ENCODE peak calls at places on chromosomes 1 and 21, in nine cellular contexts. X is nephron progenitor cell, T is dorsolateral prefrontal cortex, E is osteocyte, H is mucosa of descending colon, D is cardiac muscle cell, B is astrocyte of the spinal cord, M is IMR-90, V is spleen. K is an unnamed sample.

GRCh38 chr1:20255666-20256065 is 35.0 kb upstream of the VWA5B1 start:
- DNase-seq in H (peak), M (peak), X (no peak), E (no peak), D (peak), B (peak), T (peak), V (no peak), K (peak)

GRCh38 chr1:234067584-234067983 is 163.1 kb downstream of the SLC35F3 start:
- DNase-seq in M (no peak), D (no peak), T (no peak), V (no peak), E (no peak), X (peak), H (no peak), B (no peak), K (no peak)

GRCh38 chr1:204348722-204349121 is 11.0 kb downstream of the PLEKHA6 start:
- DNase-seq in M (peak), D (peak), H (peak), B (no peak), E (no peak), T (no peak), X (peak), V (peak), K (peak)

GRCh38 chr21:40254540-40255455 is 387.6 kb downstream of the PCP4 start:
- DNase-seq in X (no peak), H (no peak), E (no peak), V (no peak), T (peak), B (peak), M (no peak), D (no peak), K (no peak)

GRCh38 chr1:180964609-180965008 is 51.9 kb downstream of the KIAA1614 start:
- DNase-seq in B (no peak), D (no peak), V (no peak), H (no peak), E (no peak), X (no peak), M (no peak), T (no peak), K (no peak)

GRCh38 chr1:116983112-116983511 is 18.4 kb upstream of the CD101 start:
- DNase-seq in T (no peak), V (no peak), D (no peak), M (no peak), B (no peak), E (no peak), X (no peak), H (no peak), K (no peak)

GRCh38 chr1:212607924-212608208 is 695 bp upstream of the ATF3 start:
- DNase-seq in V (peak), H (no peak), E (no peak), M (no peak), D (no peak), B (no peak), T (peak), X (no peak), K (no peak)

GRCh38 chr21:14273736-14274538 is 58.0 kb downstream of the RBM11 start:
- DNase-seq in E (no peak), M (no peak), T (no peak), H (peak), B (no peak), X (no peak), V (peak), D (peak), K (peak)

GRCh38 chr21:45041351-45041805 is 33.0 kb upstream of the ADARB1 start:
- DNase-seq in E (no peak), M (peak), H (peak), T (no peak), V (peak), D (peak), B (peak), X (peak), K (peak)

GRCh38 chr1:212466913-212467650 is 34.4 kb downstream of the NENF start:
- DNase-seq in V (peak), E (no peak), T (no peak), M (no peak), B (no peak), D (no peak), H (no peak), X (no peak), K (peak)

GRCh38 chr1:32666866-32667566 is 16.0 kb downstream of the RBBP4 start:
- DNase-seq in M (no peak), T (no peak), E (no peak), X (no peak), B (no peak), H (no peak), V (no peak), D (peak), K (no peak)

GRCh38 chr1:165173818-165174217 is 182.7 kb downstream of the LMX1A start:
- DNase-seq in H (no peak), X (no peak), B (no peak), M (no peak), V (no peak), E (no peak), T (no peak), D (no peak), K (no peak)

GRCh38 chr1:211639500-211640361 is 35.7 kb downstream of the NEK2 start:
- DNase-seq in V (no peak), X (no peak), H (no peak), B (peak), D (peak), E (no peak), T (no peak), M (peak), K (peak)

GRCh38 chr1:160623860-160624259 is 23.0 kb downstream of the SLAMF1 start:
- DNase-seq in D (no peak), B (no peak), X (no peak), H (no peak), V (no peak), T (no peak), M (no peak), E (no peak), K (no peak)

GRCh38 chr1:37486680-37487618 is 12.6 kb downstream of the ZC3H12A start:
- DNase-seq in X (peak), T (no peak), B (peak), V (peak), E (peak), H (peak), M (peak), D (peak), K (peak)

GRCh38 chr1:116853680-116854191 is 56.0 kb upstream of the PTGFRN start:
- DNase-seq in D (peak), M (peak), H (no peak), T (no peak), V (no peak), X (no peak), E (no peak), B (peak), K (peak)

GRCh38 chr1:205440476-205441317 is 15.1 kb downstream of the BLACAT1 start:
- DNase-seq in X (peak), T (no peak), H (peak), E (no peak), V (peak), B (peak), M (peak), D (peak), K (peak)

GRCh38 chr1:44849575-44850132 is 6.6 kb upstream of the PTCH2 start:
- DNase-seq in E (no peak), T (no peak), D (no peak), H (no peak), X (no peak), V (no peak), B (no peak), M (peak), K (no peak)

GRCh38 chr1:114342376-114342775 is 168.6 kb downstream of the TRIM33 start:
- DNase-seq in M (no peak), T (no peak), B (no peak), H (peak), D (no peak), V (peak), E (peak), X (no peak), K (no peak)

GRCh38 chr1:117095237-117095636 is 26.3 kb downstream of the TRIM45 start:
- DNase-seq in M (peak), H (no peak), V (no peak), X (no peak), B (peak), E (no peak), D (no peak), T (no peak), K (no peak)

GRCh38 chr1:225882008-225882698 is at the start of gene TMEM63A:
- DNase-seq in V (peak), B (peak), H (peak), E (peak), X (peak), T (peak), D (peak), M (peak), K (peak)

GRCh38 chr1:225737179-225737578 is 40.4 kb upstream of the SRP9 start:
- DNase-seq in B (peak), V (no peak), H (no peak), T (no peak), X (no peak), D (no peak), M (no peak), E (no peak), K (no peak)

GRCh38 chr1:42806593-42806992 is 10.3 kb upstream of the ERMAP start:
- DNase-seq in M (peak), E (no peak), B (no peak), T (no peak), X (no peak), D (no peak), H (no peak), V (no peak), K (no peak)

GRCh38 chr1:226798427-226799411 is 59.6 kb upstream of the ITPKB start:
- DNase-seq in V (peak), T (no peak), B (no peak), E (no peak), M (no peak), H (peak), D (no peak), X (no peak), K (no peak)

GRCh38 chr1:111441573-111442192 is 7.4 kb downstream of the WDR77 start:
- DNase-seq in H (peak), E (no peak), D (peak), T (no peak), V (peak), X (peak), M (peak), B (no peak), K (peak)

GRCh38 chr1:198333744-198334143 is 176.9 kb downstream of the NEK7 start:
- DNase-seq in B (peak), X (no peak), H (no peak), E (no peak), V (no peak), D (no peak), T (no peak), M (peak), K (peak)

GRCh38 chr1:51359860-51360259 is 29.5 kb upstream of the TTC39A start:
- DNase-seq in M (no peak), V (no peak), T (no peak), B (no peak), X (no peak), H (no peak), D (no peak), E (no peak), K (no peak)
- TF ChIP-seq CTCF in M (no peak), V (no peak), T (no peak), B (no peak), X (no peak), H (no peak), D (no peak), E (no peak), K (no peak)

DNA sequence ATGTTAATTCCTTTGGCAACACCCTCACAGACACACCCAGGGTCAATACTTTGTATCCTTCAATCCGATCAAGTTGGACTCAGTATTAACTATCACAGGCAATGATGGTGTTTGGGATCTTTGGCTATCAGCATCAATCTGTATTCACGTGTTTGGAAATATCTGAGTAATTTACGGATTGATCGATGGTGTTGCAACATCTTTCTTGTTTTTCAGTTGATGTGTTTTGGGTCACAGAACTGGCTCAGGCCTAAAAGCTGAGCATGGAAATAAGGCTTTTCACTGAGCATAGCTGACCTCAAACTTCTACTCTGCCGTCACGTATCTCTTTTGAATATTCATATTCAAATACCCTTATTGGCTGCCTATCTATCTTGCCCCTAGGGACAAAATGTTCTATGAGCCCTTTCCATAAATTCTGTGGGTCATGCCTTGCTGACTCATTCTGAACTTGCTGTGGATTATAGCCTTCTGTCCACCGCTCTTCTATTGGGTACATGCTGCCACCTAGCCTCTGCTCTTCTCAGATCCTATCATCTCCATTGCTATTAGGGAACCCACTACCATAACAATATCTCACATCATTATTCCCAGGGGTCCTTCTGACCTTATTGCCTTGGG is 156.0 kb downstream of the PDE4B start:
- DNase-seq in M (peak), T (no peak), B (peak), H (no peak), V (no peak), X (no peak), E (no peak), D (peak), K (peak)
- TF ChIP-seq CTCF in M (peak), T (peak), B (peak), H (no peak), V (no peak), X (no peak), E (no peak), D (peak), K (peak)

DNA sequence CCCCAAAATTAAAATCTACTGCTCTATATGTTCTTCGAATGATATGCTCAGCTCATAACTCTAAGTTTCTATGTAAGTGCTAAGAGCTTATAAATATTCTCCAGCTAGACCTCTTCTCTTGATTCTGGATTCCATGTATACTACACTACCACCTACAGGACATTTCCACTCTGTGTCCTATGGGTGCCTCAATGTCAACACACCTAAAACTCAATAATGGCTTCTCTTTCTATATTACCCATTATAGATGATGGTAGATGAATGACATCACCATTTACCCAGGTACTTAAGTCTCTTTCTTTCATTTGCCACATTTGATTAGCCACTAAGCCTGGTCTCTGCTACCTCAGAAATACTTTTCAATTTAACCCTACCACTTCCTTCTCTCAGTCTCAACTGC is 41.3 kb downstream of the TBX19 start:
- DNase-seq in E (no peak), D (peak), B (peak), X (no peak), M (peak), H (no peak), T (no peak), V (no peak), K (peak)
- TF ChIP-seq CTCF in E (peak), D (peak), B (peak), X (no peak), M (peak), H (no peak), T (peak), V (no peak), K (peak)

GRCh38 chr1:63873751-63874150 is 99.9 kb downstream of the ROR1 start:
- DNase-seq in V (no peak), D (no peak), M (peak), T (no peak), X (no peak), E (no peak), H (no peak), B (peak), K (peak)
- TF ChIP-seq CTCF in V (no peak), D (no peak), M (no peak), T (no peak), X (no peak), E (no peak), H (no peak), B (no peak), K (peak)

GRCh38 chr1:67393240-67393639 is 37.0 kb downstream of the SERBP1 start:
- DNase-seq in X (no peak), E (no peak), V (no peak), B (no peak), D (no peak), M (no peak), T (no peak), H (peak), K (no peak)
- TF ChIP-seq CTCF in X (no peak), E (no peak), V (no peak), B (no peak), D (no peak), M (no peak), T (no peak), H (no peak), K (no peak)

DNA sequence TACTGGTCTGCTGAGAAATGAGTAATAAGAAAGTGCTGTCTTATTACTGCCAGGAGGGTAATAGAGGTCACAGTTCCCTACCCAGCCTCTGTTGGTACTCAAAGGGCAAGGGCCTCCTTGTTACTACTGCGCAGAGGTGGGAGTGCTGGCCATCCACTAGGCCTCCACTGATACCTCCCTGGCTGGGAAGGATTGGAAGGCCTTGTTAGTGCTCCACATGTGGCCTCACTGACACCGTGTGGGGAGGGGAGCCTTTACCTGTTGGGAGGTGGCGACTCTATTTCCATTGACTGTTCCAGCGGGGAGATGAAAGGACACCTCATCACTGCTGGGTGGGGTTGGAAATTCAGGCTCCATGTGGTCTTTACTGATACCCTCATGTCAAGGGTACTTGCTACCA is 57.8 kb upstream of the USP24 start:
- DNase-seq in T (no peak), H (no peak), B (no peak), V (no peak), X (no peak), M (no peak), D (no peak), E (no peak), K (no peak)
- TF ChIP-seq CTCF in T (no peak), H (no peak), B (no peak), V (no peak), X (no peak), M (no peak), D (no peak), E (no peak), K (no peak)

GRCh38 chr1:3638676-3639075 is 11.2 kb downstream of the WRAP73 start:
- DNase-seq in E (no peak), H (peak), D (no peak), X (no peak), M (no peak), V (peak), B (no peak), T (no peak), K (no peak)

GRCh38 chr1:3641046-3641760 is 8.7 kb downstream of the WRAP73 start:
- DNase-seq in H (peak), T (peak), X (no peak), D (no peak), V (peak), M (no peak), B (no peak), E (no peak), K (no peak)

GRCh38 chr1:3640113-3640932 is 9.6 kb downstream of the WRAP73 start:
- DNase-seq in V (peak), E (no peak), X (no peak), T (peak), B (no peak), H (peak), D (no peak), M (no peak), K (no peak)

GRCh38 chr1:3638027-3638426 is 11.9 kb downstream of the WRAP73 start:
- DNase-seq in V (peak), X (no peak), T (peak), D (no peak), B (no peak), H (peak), E (no peak), M (no peak), K (no peak)

GRCh38 chr1:3639397-3639911 is 10.4 kb downstream of the WRAP73 start:
- DNase-seq in B (no peak), M (no peak), T (peak), X (no peak), H (peak), D (no peak), E (no peak), V (peak), K (no peak)
- TF ChIP-seq CTCF in B (no peak), M (no peak), T (no peak), X (no peak), H (no peak), D (no peak), E (no peak), V (no peak), K (no peak)

GRCh38 chr1:100769906-100770646 is 50.5 kb downstream of the VCAM1 start:
- DNase-seq in M (no peak), T (no peak), B (no peak), X (no peak), E (no peak), H (no peak), V (no peak), D (peak), K (no peak)

GRCh38 chr1:100775483-100775882 is 55.9 kb downstream of the VCAM1 start:
- DNase-seq in M (no peak), X (no peak), H (no peak), D (no peak), E (no peak), B (no peak), T (no peak), V (no peak), K (no peak)

GRCh38 chr1:100769323-100769722 is 49.8 kb downstream of the VCAM1 start:
- DNase-seq in E (no peak), D (no peak), V (no peak), B (no peak), T (no peak), H (no peak), M (peak), X (no peak), K (no peak)

GRCh38 chr1:100774370-100774769 is 54.8 kb downstream of the VCAM1 start:
- DNase-seq in E (no peak), X (no peak), M (no peak), T (no peak), B (no peak), H (no peak), D (no peak), V (no peak), K (no peak)

DNA sequence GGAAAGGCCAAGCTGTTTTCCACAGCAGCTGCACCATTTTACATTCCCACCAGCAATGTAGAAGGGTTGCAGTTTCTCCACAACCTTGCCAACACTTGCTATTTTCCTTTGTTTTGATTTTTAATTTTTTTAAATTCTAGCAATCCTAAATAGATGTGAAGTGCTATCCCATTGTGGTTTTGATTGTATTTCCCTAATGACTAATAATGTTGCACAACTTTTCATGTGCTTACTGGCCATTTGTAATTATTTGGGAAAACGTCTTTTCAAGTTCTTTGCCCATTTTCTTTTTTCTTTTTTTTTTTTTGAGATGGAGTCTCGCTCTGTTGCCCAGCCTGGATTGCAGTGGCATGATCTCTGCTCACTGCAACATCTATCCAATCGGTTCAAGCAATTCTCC is 53.9 kb downstream of the VCAM1 start:
- DNase-seq in X (no peak), M (no peak), H (no peak), V (no peak), D (peak), E (no peak), T (no peak), B (no peak), K (no peak)
- TF ChIP-seq CTCF in X (no peak), M (no peak), H (no peak), V (no peak), D (no peak), E (no peak), T (no peak), B (no peak), K (no peak)

K was measured in choroid plexus epithelial cell.